ENCODE peak calls at places on chromosomes 2 and 18, in six cellular contexts. One of them, this sample, is unnamed.

GRCh38 chr2:156580501-156580900 is 144.3 kb downstream of the GPD2 start:
- DNase-seq in activated T-helper 1 cell treated with anti-CD3 and anti-CD28 coated beads, Interleukin-2, amount 50 U/mL, for 16 hours: no peak
- DNase-seq in AG08396: no peak
- DNase-seq in left kidney: no peak
- DNase-seq in AG20443: no peak
- DNase-seq in activated CD8-positive, alpha-beta memory T cell treated with anti-CD3 and anti-CD28 coated beads for 24 hours: no peak
- DNase-seq in this sample: no peak

GRCh38 chr2:168661404-168661869 is 141.0 kb upstream of the NOSTRIN start:
- DNase-seq in AG20443: no peak
- DNase-seq in activated CD8-positive, alpha-beta memory T cell treated with anti-CD3 and anti-CD28 coated beads for 24 hours: no peak
- DNase-seq in activated T-helper 1 cell treated with anti-CD3 and anti-CD28 coated beads, Interleukin-2, amount 50 U/mL, for 16 hours: no peak
- DNase-seq in left kidney: peak; percentile 32
- DNase-seq in AG08396: no peak
- DNase-seq in this sample: no peak

GRCh38 chr2:166229678-166230023 is 101.8 kb upstream of the SCN1A start:
- DNase-seq in AG08396: no peak
- DNase-seq in left kidney: peak; percentile 5
- DNase-seq in activated CD8-positive, alpha-beta memory T cell treated with anti-CD3 and anti-CD28 coated beads for 24 hours: no peak
- DNase-seq in AG20443: no peak
- DNase-seq in activated T-helper 1 cell treated with anti-CD3 and anti-CD28 coated beads, Interleukin-2, amount 50 U/mL, for 16 hours: no peak
- DNase-seq in this sample: no peak

GRCh38 chr2:196635156-196635555 is 4.4 kb upstream of the CCDC150 start:
- DNase-seq in left kidney: no peak
- DNase-seq in activated T-helper 1 cell treated with anti-CD3 and anti-CD28 coated beads, Interleukin-2, amount 50 U/mL, for 16 hours: no peak
- DNase-seq in AG08396: no peak
- DNase-seq in AG20443: no peak
- DNase-seq in activated CD8-positive, alpha-beta memory T cell treated with anti-CD3 and anti-CD28 coated beads for 24 hours: no peak
- DNase-seq in this sample: no peak

GRCh38 chr2:200405599-200406298 is 99.3 kb downstream of the SPATS2L start:
- DNase-seq in activated CD8-positive, alpha-beta memory T cell treated with anti-CD3 and anti-CD28 coated beads for 24 hours: no peak
- DNase-seq in left kidney: no peak
- DNase-seq in activated T-helper 1 cell treated with anti-CD3 and anti-CD28 coated beads, Interleukin-2, amount 50 U/mL, for 16 hours: no peak
- DNase-seq in AG20443: peak; percentile 66
- DNase-seq in AG08396: peak; percentile 56
- DNase-seq in this sample: no peak

GRCh38 chr18:76558881-76559667 is 64.0 kb upstream of the ZNF516 start:
- DNase-seq in activated CD8-positive, alpha-beta memory T cell treated with anti-CD3 and anti-CD28 coated beads for 24 hours: no peak
- DNase-seq in activated T-helper 1 cell treated with anti-CD3 and anti-CD28 coated beads, Interleukin-2, amount 50 U/mL, for 16 hours: no peak
- DNase-seq in left kidney: no peak
- DNase-seq in AG08396: no peak
- DNase-seq in AG20443: no peak
- DNase-seq in this sample: no peak

GRCh38 chr18:43596106-43596712 is 318.9 kb upstream of the SYT4 start:
- DNase-seq in AG08396: peak; percentile 40
- DNase-seq in activated T-helper 1 cell treated with anti-CD3 and anti-CD28 coated beads, Interleukin-2, amount 50 U/mL, for 16 hours: no peak
- DNase-seq in left kidney: peak; percentile 53
- DNase-seq in AG20443: peak; percentile 29
- DNase-seq in activated CD8-positive, alpha-beta memory T cell treated with anti-CD3 and anti-CD28 coated beads for 24 hours: no peak
- DNase-seq in this sample: no peak

GRCh38 chr2:205706769-205707375 is 24.6 kb downstream of the NRP2 start:
- DNase-seq in AG08396: peak; percentile 63
- DNase-seq in activated CD8-positive, alpha-beta memory T cell treated with anti-CD3 and anti-CD28 coated beads for 24 hours: peak; percentile 64
- DNase-seq in activated T-helper 1 cell treated with anti-CD3 and anti-CD28 coated beads, Interleukin-2, amount 50 U/mL, for 16 hours: no peak
- DNase-seq in left kidney: peak; percentile 86
- DNase-seq in AG20443: peak; percentile 84
- DNase-seq in this sample: peak; percentile 76

GRCh38 chr2:97963079-97963406 is 32.7 kb downstream of the TMEM131 start:
- DNase-seq in activated T-helper 1 cell treated with anti-CD3 and anti-CD28 coated beads, Interleukin-2, amount 50 U/mL, for 16 hours: no peak
- DNase-seq in activated CD8-positive, alpha-beta memory T cell treated with anti-CD3 and anti-CD28 coated beads for 24 hours: no peak
- DNase-seq in AG08396: no peak
- DNase-seq in left kidney: no peak
- DNase-seq in AG20443: no peak
- DNase-seq in this sample: no peak

GRCh38 chr2:211141646-211142045 is 585.2 kb downstream of the CPS1 start:
- DNase-seq in left kidney: no peak
- DNase-seq in activated CD8-positive, alpha-beta memory T cell treated with anti-CD3 and anti-CD28 coated beads for 24 hours: no peak
- DNase-seq in AG08396: no peak
- DNase-seq in AG20443: no peak
- DNase-seq in activated T-helper 1 cell treated with anti-CD3 and anti-CD28 coated beads, Interleukin-2, amount 50 U/mL, for 16 hours: no peak
- DNase-seq in this sample: no peak

GRCh38 chr18:59546164-59546563 is 151.1 kb downstream of the CCBE1 start:
- DNase-seq in activated CD8-positive, alpha-beta memory T cell treated with anti-CD3 and anti-CD28 coated beads for 24 hours: no peak
- DNase-seq in AG08396: peak; percentile 17
- DNase-seq in left kidney: no peak
- DNase-seq in activated T-helper 1 cell treated with anti-CD3 and anti-CD28 coated beads, Interleukin-2, amount 50 U/mL, for 16 hours: no peak
- DNase-seq in AG20443: no peak
- DNase-seq in this sample: no peak

GRCh38 chr2:138814123-138814883 is 34.1 kb upstream of the NXPH2 start:
- DNase-seq in left kidney: no peak
- DNase-seq in AG08396: no peak
- DNase-seq in AG20443: no peak
- DNase-seq in activated CD8-positive, alpha-beta memory T cell treated with anti-CD3 and anti-CD28 coated beads for 24 hours: no peak
- DNase-seq in activated T-helper 1 cell treated with anti-CD3 and anti-CD28 coated beads, Interleukin-2, amount 50 U/mL, for 16 hours: no peak
- DNase-seq in this sample: no peak

GRCh38 chr18:10252952-10253680 is 201.3 kb upstream of the APCDD1 start:
- DNase-seq in left kidney: no peak
- DNase-seq in activated CD8-positive, alpha-beta memory T cell treated with anti-CD3 and anti-CD28 coated beads for 24 hours: no peak
- DNase-seq in AG20443: no peak
- DNase-seq in activated T-helper 1 cell treated with anti-CD3 and anti-CD28 coated beads, Interleukin-2, amount 50 U/mL, for 16 hours: no peak
- DNase-seq in AG08396: no peak
- DNase-seq in this sample: no peak

GRCh38 chr2:215748446-215748845 is 264.9 kb downstream of the MREG start:
- DNase-seq in activated T-helper 1 cell treated with anti-CD3 and anti-CD28 coated beads, Interleukin-2, amount 50 U/mL, for 16 hours: no peak
- DNase-seq in activated CD8-positive, alpha-beta memory T cell treated with anti-CD3 and anti-CD28 coated beads for 24 hours: no peak
- DNase-seq in left kidney: no peak
- DNase-seq in AG20443: peak; percentile 39
- DNase-seq in AG08396: no peak
- DNase-seq in this sample: peak; percentile 31